ENCODE peak calls at places on chromosomes 16 and 17, in eight cellular contexts. One of them, this sample, is unnamed.
A peak's percentile ranks its signal among the peaks of the same experiment; 100 is the strongest.

GRCh38 chr16:6218855-6219254 is 1113.8 kb upstream of the RBFOX1 start:
- DNase-seq in DND-41: no peak
- DNase-seq in mammary epithelial cell: no peak
- DNase-seq in GM12878: no peak
- DNase-seq in K562: no peak
- DNase-seq in neural progenitor cell: no peak
- DNase-seq in PC-3: no peak
- DNase-seq in HCT116: no peak
- DNase-seq in this sample: no peak

GRCh38 chr17:42067371-42068180 is 17.2 kb upstream of the C17orf113 start:
- DNase-seq in K562: peak; percentile 78
- DNase-seq in HCT116: no peak
- DNase-seq in PC-3: peak; percentile 62
- DNase-seq in mammary epithelial cell: no peak
- DNase-seq in GM12878: no peak
- DNase-seq in DND-41: peak; percentile 72
- DNase-seq in neural progenitor cell: peak; percentile 77
- DNase-seq in this sample: peak; percentile 9

GRCh38 chr16:4508806-4509205 is 29.8 kb downstream of the CDIP1 start:
- DNase-seq in K562: no peak
- DNase-seq in DND-41: no peak
- DNase-seq in PC-3: no peak
- DNase-seq in neural progenitor cell: no peak
- DNase-seq in mammary epithelial cell: no peak
- DNase-seq in GM12878: no peak
- DNase-seq in HCT116: no peak
- DNase-seq in this sample: no peak

GRCh38 chr17:38939987-38940386 is 14.6 kb downstream of the LASP1NB start:
- DNase-seq in PC-3: no peak
- DNase-seq in GM12878: no peak
- DNase-seq in mammary epithelial cell: no peak
- DNase-seq in DND-41: no peak
- DNase-seq in K562: no peak
- DNase-seq in HCT116: no peak
- DNase-seq in neural progenitor cell: no peak
- DNase-seq in this sample: no peak

GRCh38 chr16:85935957-85936760 is 37.2 kb downstream of the IRF8 start:
- DNase-seq in mammary epithelial cell: no peak
- DNase-seq in PC-3: no peak
- DNase-seq in GM12878: peak; percentile 89
- DNase-seq in HCT116: no peak
- DNase-seq in K562: no peak
- DNase-seq in neural progenitor cell: no peak
- DNase-seq in DND-41: peak; percentile 8
- DNase-seq in this sample: no peak

GRCh38 chr17:38403491-38403890 is 24.8 kb upstream of the ARHGAP23 start:
- DNase-seq in K562: no peak
- DNase-seq in DND-41: no peak
- DNase-seq in PC-3: no peak
- DNase-seq in mammary epithelial cell: no peak
- DNase-seq in HCT116: no peak
- DNase-seq in neural progenitor cell: peak; percentile 42
- DNase-seq in GM12878: no peak
- DNase-seq in this sample: no peak

GRCh38 chr17:80284631-80285030 is 24.0 kb downstream of the RNF213 start:
- DNase-seq in K562: peak; percentile 84
- DNase-seq in mammary epithelial cell: no peak
- DNase-seq in neural progenitor cell: peak; percentile 63
- DNase-seq in PC-3: peak; percentile 12
- DNase-seq in DND-41: no peak
- DNase-seq in GM12878: no peak
- DNase-seq in HCT116: no peak
- DNase-seq in this sample: no peak

GRCh38 chr17:4947411-4948165 is 742 bp downstream of the PFN1 start:
- DNase-seq in mammary epithelial cell: peak; percentile 50
- DNase-seq in neural progenitor cell: peak; percentile 81
- DNase-seq in DND-41: peak; percentile 81
- DNase-seq in GM12878: no peak
- DNase-seq in HCT116: no peak
- DNase-seq in K562: peak; percentile 61
- DNase-seq in PC-3: peak; percentile 38
- DNase-seq in this sample: no peak

GRCh38 chr16:58336332-58337089 is 41.7 kb upstream of the PRSS54 start:
- DNase-seq in DND-41: peak; percentile 91
- DNase-seq in HCT116: peak; percentile 77
- DNase-seq in GM12878: peak; percentile 51
- DNase-seq in PC-3: peak; percentile 87
- DNase-seq in neural progenitor cell: peak; percentile 87
- DNase-seq in mammary epithelial cell: peak; percentile 62
- DNase-seq in K562: peak; percentile 83
- DNase-seq in this sample: peak; percentile 21

GRCh38 chr16:50868577-50868976 is 126.7 kb downstream of the CYLD start:
- DNase-seq in mammary epithelial cell: no peak
- DNase-seq in PC-3: no peak
- DNase-seq in GM12878: no peak
- DNase-seq in neural progenitor cell: no peak
- DNase-seq in K562: no peak
- DNase-seq in HCT116: no peak
- DNase-seq in DND-41: no peak
- DNase-seq in this sample: no peak

GRCh38 chr17:75024686-75025397 is 12.4 kb downstream of the MRPL58 start:
- DNase-seq in HCT116: no peak
- DNase-seq in neural progenitor cell: no peak
- DNase-seq in DND-41: peak; percentile 83
- DNase-seq in PC-3: peak; percentile 51
- DNase-seq in GM12878: no peak
- DNase-seq in K562: no peak
- DNase-seq in mammary epithelial cell: no peak
- DNase-seq in this sample: no peak

GRCh38 chr17:40430272-40431230 is 12.7 kb upstream of the IGFBP4 start:
- DNase-seq in HCT116: no peak
- DNase-seq in mammary epithelial cell: no peak
- DNase-seq in PC-3: no peak
- DNase-seq in neural progenitor cell: no peak
- DNase-seq in DND-41: no peak
- DNase-seq in GM12878: no peak
- DNase-seq in K562: no peak
- DNase-seq in this sample: no peak

GRCh38 chr16:67641779-67642708 is 2.9 kb upstream of the CARMIL2 start:
- DNase-seq in PC-3: peak; percentile 15
- DNase-seq in HCT116: no peak
- DNase-seq in mammary epithelial cell: peak; percentile 52
- DNase-seq in GM12878: no peak
- DNase-seq in neural progenitor cell: no peak
- DNase-seq in K562: no peak
- DNase-seq in DND-41: no peak
- DNase-seq in this sample: no peak

GRCh38 chr17:17493249-17493985 is 2.8 kb downstream of the RASD1 start:
- DNase-seq in DND-41: no peak
- DNase-seq in K562: no peak
- DNase-seq in GM12878: no peak
- DNase-seq in mammary epithelial cell: no peak
- DNase-seq in neural progenitor cell: peak; percentile 68
- DNase-seq in HCT116: no peak
- DNase-seq in PC-3: peak; percentile 31
- DNase-seq in this sample: no peak

GRCh38 chr17:81298325-81298990 is 3.4 kb upstream of the SLC38A10 start:
- DNase-seq in K562: no peak
- DNase-seq in neural progenitor cell: no peak
- DNase-seq in PC-3: peak; percentile 7
- DNase-seq in DND-41: no peak
- DNase-seq in HCT116: no peak
- DNase-seq in GM12878: no peak
- DNase-seq in mammary epithelial cell: no peak
- DNase-seq in this sample: no peak

DNA sequence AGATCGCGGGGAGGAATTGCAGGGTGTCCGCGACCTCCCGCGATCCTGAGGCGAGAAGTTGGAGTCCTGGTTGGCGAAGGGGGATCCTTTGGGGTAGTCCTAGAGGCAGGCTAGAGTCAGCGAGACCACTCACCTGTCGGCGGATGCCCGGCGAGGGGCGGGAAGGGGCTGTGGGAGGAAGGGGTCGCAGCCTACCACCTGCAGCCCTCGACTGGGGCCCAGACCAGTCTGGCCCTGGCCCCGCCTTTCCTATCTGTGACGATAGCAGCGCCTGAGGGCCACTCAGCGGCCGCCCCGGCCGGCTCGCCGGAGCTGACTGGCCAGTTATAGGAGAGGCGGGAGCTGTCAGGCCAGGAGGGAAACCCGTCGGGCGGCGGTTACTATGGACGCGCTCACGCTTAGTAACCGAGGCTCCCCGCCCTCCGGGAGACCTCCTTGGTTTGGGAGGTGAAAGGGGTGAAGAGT is at the start of gene TEKT3:
- DNase-seq in DND-41: no peak
- DNase-seq in HCT116: no peak
- DNase-seq in PC-3: no peak
- DNase-seq in GM12878: no peak
- DNase-seq in K562: peak; percentile 61
- DNase-seq in neural progenitor cell: peak; percentile 96
- DNase-seq in mammary epithelial cell: peak; percentile 57
- DNase-seq in this sample: no peak
- TF ChIP-seq EZH2 in DND-41: no peak
- TF ChIP-seq EZH2 in HCT116: no peak
- TF ChIP-seq EZH2 in PC-3: no peak
- TF ChIP-seq EZH2 in GM12878: no peak
- TF ChIP-seq EZH2 in K562: no peak
- TF ChIP-seq EZH2 in neural progenitor cell: peak; percentile 8
- TF ChIP-seq EZH2 in mammary epithelial cell: peak; percentile 38
- TF ChIP-seq EZH2 in this sample: peak; percentile 12

DNA sequence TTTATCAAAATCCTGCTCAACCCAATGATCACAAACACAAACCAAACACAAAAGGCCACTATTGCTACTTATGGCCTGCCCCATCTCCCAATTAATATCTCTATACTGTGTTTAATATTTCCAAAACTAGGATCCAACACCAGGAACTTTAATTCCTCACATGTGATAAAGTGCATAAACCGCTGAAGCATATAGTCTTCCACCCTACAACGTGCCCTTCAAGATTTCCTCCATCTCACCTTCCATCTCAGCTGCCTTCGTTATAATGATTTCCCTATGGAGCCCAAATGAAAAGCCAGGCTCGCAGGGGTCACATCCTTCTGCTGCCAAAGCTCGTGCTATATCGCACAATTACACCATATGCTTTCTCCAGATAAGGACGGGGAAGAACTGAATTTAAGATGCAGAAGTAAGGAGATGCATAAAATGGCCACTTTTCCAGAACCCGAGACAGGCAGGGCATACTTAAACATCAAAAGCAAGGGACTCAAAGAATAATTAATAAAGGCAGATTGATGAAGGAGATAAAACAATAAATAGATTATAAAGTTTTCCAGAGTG is 1.8 kb downstream of the MYH10 start:
- DNase-seq in DND-41: no peak
- DNase-seq in HCT116: no peak
- DNase-seq in mammary epithelial cell: no peak
- DNase-seq in K562: peak; percentile 17
- DNase-seq in GM12878: no peak
- DNase-seq in neural progenitor cell: no peak
- DNase-seq in PC-3: no peak
- DNase-seq in this sample: no peak
- H3K9ac ChIP-seq in DND-41: peak overlapping the region; percentile 97
- H3K9ac ChIP-seq in HCT116: no peak overlapping the region
- H3K9ac ChIP-seq in mammary epithelial cell: no peak overlapping the region
- H3K9ac ChIP-seq in K562: peak overlapping the region; percentile 37
- H3K9ac ChIP-seq in GM12878: no peak overlapping the region
- H3K9ac ChIP-seq in neural progenitor cell: peak overlapping the region; percentile 92
- H3K9ac ChIP-seq in PC-3: no peak overlapping the region
- H3K9ac ChIP-seq in this sample: no peak overlapping the region

DNA sequence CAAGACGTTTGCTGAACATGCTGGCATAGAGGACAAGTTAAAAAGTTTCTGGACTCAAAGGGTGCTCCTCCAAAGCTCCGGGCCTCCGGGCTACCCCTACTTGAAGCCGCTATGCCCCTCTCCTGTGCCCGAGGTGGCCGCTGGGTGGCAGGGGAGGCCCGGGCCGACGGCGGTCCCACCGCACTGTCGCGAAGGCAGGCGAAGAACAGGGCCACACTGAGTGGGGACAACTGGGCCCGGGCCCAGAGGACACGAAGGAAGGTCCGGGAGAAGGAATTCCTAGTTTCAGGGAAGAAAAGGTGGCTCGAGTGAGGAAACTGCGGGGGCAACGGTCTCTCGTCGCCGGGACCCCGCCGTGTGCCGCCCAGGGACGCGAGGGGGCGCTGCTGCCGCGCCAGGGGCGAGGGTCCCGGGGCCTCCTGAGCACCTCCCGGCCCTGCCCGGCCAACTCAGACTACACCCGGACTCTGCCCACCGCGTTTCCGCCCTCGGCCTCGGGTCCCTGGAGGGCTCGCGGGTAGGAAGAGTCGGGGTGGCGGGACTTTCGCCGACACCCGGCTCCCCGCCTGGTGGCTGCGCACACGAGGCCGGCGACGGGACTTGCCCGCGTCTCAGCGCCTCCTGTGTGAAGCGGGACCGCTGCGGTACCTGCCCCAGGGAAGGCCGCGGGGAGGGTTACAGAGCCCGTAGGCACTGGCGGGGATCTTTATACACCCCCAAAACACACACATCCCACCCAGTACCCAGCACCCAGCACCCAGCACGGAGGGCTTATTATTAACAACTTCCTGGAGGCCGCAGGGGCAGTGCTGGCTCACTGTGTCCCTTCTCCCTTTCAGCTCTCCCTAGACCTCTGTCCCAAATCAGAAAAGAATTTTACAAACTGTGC is 772 bp upstream of the CHCT1 start:
- DNase-seq in HCT116: no peak
- DNase-seq in K562: no peak
- DNase-seq in neural progenitor cell: peak; percentile 89
- DNase-seq in DND-41: no peak
- DNase-seq in GM12878: no peak
- DNase-seq in mammary epithelial cell: peak; percentile 26
- DNase-seq in PC-3: no peak
- DNase-seq in this sample: no peak
- TF ChIP-seq CTCF in HCT116: peak; percentile 6
- TF ChIP-seq CTCF in K562: no peak
- TF ChIP-seq CTCF in neural progenitor cell: peak; percentile 99
- TF ChIP-seq CTCF in DND-41: no peak
- TF ChIP-seq CTCF in GM12878: peak; percentile 57
- TF ChIP-seq CTCF in mammary epithelial cell: peak; percentile 74
- TF ChIP-seq CTCF in PC-3: peak; percentile 57
- TF ChIP-seq CTCF in this sample: peak; percentile 78

DNA sequence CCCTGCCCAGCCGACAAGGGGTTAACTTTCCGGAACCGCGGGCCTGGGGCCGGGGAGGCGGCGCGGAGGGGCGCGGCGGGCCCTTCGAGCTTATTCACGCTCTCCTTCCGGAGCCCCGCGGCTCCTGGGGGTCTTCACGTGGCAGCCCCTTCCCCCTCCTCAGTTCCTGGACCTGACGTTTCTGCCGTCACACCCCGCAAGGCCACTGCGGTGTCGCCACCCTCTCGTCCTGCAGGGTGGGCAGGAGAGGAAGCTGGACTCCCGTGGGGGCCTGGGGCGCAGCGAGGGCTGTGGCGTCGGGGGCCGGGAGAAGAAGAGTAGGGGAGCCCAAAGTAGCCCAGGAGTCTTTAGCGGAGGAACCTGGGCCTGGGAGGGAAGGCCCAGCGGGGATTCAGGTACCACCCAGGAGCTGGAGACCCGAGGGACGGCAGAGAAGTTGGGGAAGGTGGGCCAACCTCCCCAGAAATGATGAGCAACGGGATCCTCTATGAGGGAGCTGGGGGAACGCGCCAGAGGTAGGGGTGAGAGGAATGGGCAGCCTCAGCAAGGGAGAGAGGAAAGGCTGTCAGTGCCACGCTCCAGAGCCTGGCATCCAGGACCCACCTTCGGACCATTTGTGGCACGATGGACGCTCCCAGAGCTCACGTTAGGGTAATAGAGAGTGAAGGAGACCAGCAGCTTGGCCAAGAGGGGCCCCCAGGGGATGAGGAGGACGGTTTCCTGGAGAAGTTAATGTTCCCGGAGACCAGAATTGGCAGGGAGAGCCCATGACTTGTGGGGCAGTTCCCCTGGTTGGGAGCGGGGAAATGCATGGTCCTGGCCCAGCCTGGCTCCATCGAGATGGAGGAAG is 3.3 kb upstream of the HIC1 start:
- DNase-seq in GM12878: no peak
- DNase-seq in HCT116: no peak
- DNase-seq in mammary epithelial cell: peak; percentile 16
- DNase-seq in neural progenitor cell: no peak
- DNase-seq in DND-41: no peak
- DNase-seq in PC-3: no peak
- DNase-seq in K562: no peak
- DNase-seq in this sample: no peak
- TF ChIP-seq EZH2 in GM12878: no peak
- TF ChIP-seq EZH2 in HCT116: no peak
- TF ChIP-seq EZH2 in mammary epithelial cell: no peak
- TF ChIP-seq EZH2 in neural progenitor cell: peak; percentile 94
- TF ChIP-seq EZH2 in DND-41: peak; percentile 61
- TF ChIP-seq EZH2 in PC-3: no peak
- TF ChIP-seq EZH2 in K562: no peak
- TF ChIP-seq EZH2 in this sample: no peak

This sample was measured in keratinocyte.